ENCODE peak calls at places on chromosomes 3 and 15, in four cellular contexts. One of them, this sample, is unnamed.

GRCh38 chr3:179005706-179006105 is 65.9 kb downstream of the ZMAT3 start:
- DNase-seq in Peyer's patch: no peak
- DNase-seq in pancreas: no peak
- DNase-seq in AML-193: no peak
- DNase-seq in this sample: no peak

GRCh38 chr3:122255757-122256439 is 69.2 kb upstream of the CSTA start:
- DNase-seq in Peyer's patch: no peak
- DNase-seq in pancreas: no peak
- DNase-seq in AML-193: no peak
- DNase-seq in this sample: no peak

GRCh38 chr3:123365450-123366143 is 83.3 kb downstream of the ADCY5 start:
- DNase-seq in Peyer's patch: no peak
- DNase-seq in pancreas: no peak
- DNase-seq in AML-193: no peak
- DNase-seq in this sample: no peak

GRCh38 chr3:37974121-37974927 is 16.3 kb upstream of the VILL start:
- DNase-seq in Peyer's patch: peak; percentile 90
- DNase-seq in pancreas: peak; percentile 74
- DNase-seq in AML-193: peak; percentile 65
- DNase-seq in this sample: peak; percentile 73

GRCh38 chr3:49410844-49411549 is 779 bp downstream of the RHOA start:
- DNase-seq in Peyer's patch: no peak
- DNase-seq in pancreas: no peak
- DNase-seq in AML-193: no peak
- DNase-seq in this sample: no peak

GRCh38 chr3:43178891-43179366 is 73.0 kb upstream of the POMGNT2 start:
- DNase-seq in Peyer's patch: peak; percentile 89
- DNase-seq in pancreas: peak; percentile 60
- DNase-seq in AML-193: no peak
- DNase-seq in this sample: peak; percentile 87

GRCh38 chr15:92611150-92611549 is 44.4 kb downstream of the FAM174B start:
- DNase-seq in Peyer's patch: no peak
- DNase-seq in pancreas: no peak
- DNase-seq in AML-193: no peak
- DNase-seq in this sample: no peak

GRCh38 chr3:59069838-59070237 is 20.0 kb upstream of the CFAP20DC start:
- DNase-seq in Peyer's patch: no peak
- DNase-seq in pancreas: no peak
- DNase-seq in AML-193: no peak
- DNase-seq in this sample: no peak

GRCh38 chr15:94375997-94376396 is 144.6 kb downstream of the MCTP2 start:
- DNase-seq in Peyer's patch: no peak
- DNase-seq in pancreas: no peak
- DNase-seq in AML-193: no peak
- DNase-seq in this sample: no peak

GRCh38 chr15:48002772-48003171 is 118.0 kb upstream of the SLC24A5 start:
- DNase-seq in Peyer's patch: no peak
- DNase-seq in pancreas: no peak
- DNase-seq in AML-193: no peak
- DNase-seq in this sample: no peak

GRCh38 chr15:66403323-66403722 is 16.6 kb downstream of the MAP2K1 start:
- DNase-seq in Peyer's patch: no peak
- DNase-seq in pancreas: no peak
- DNase-seq in AML-193: no peak
- DNase-seq in this sample: no peak

GRCh38 chr3:94234177-94234788 is 171.4 kb downstream of the NSUN3 start:
- DNase-seq in Peyer's patch: no peak
- DNase-seq in pancreas: no peak
- DNase-seq in AML-193: peak; percentile 47
- DNase-seq in this sample: no peak

GRCh38 chr3:106228271-106228670 is 359.5 kb upstream of the CBLB start:
- DNase-seq in Peyer's patch: no peak
- DNase-seq in pancreas: no peak
- DNase-seq in AML-193: no peak
- DNase-seq in this sample: no peak

GRCh38 chr3:98784666-98785600 is 21.8 kb downstream of the ST3GAL6 start:
- DNase-seq in Peyer's patch: no peak
- DNase-seq in pancreas: no peak
- DNase-seq in AML-193: peak; percentile 74
- DNase-seq in this sample: no peak

GRCh38 chr15:89196994-89197393 is 24.4 kb downstream of the RLBP1 start:
- DNase-seq in Peyer's patch: no peak
- DNase-seq in pancreas: peak; percentile 82
- DNase-seq in AML-193: no peak
- DNase-seq in this sample: no peak

GRCh38 chr15:90040618-90041017 is 39.5 kb downstream of the ZNF710 start:
- DNase-seq in Peyer's patch: no peak
- DNase-seq in pancreas: no peak
- DNase-seq in AML-193: no peak
- DNase-seq in this sample: no peak

GRCh38 chr3:182182531-182182968 is 470.8 kb downstream of the SOX2 start:
- DNase-seq in Peyer's patch: no peak
- DNase-seq in pancreas: no peak
- DNase-seq in AML-193: no peak
- DNase-seq in this sample: no peak

GRCh38 chr3:178152010-178152409 is 384.2 kb upstream of the KCNMB2 start:
- DNase-seq in Peyer's patch: no peak
- DNase-seq in pancreas: no peak
- DNase-seq in AML-193: peak; percentile 1
- DNase-seq in this sample: no peak

GRCh38 chr15:74136584-74137543 is 6.5 kb downstream of the ISLR2 start:
- DNase-seq in Peyer's patch: no peak
- DNase-seq in pancreas: no peak
- DNase-seq in AML-193: no peak
- DNase-seq in this sample: no peak

GRCh38 chr3:116423365-116423764 is 21.9 kb downstream of the LSAMP start:
- DNase-seq in Peyer's patch: no peak
- DNase-seq in pancreas: no peak
- DNase-seq in AML-193: no peak
- DNase-seq in this sample: no peak

GRCh38 chr15:38323895-38324294 is 71.3 kb downstream of the SPRED1 start:
- DNase-seq in Peyer's patch: no peak
- DNase-seq in pancreas: no peak
- DNase-seq in AML-193: no peak
- DNase-seq in this sample: no peak

GRCh38 chr3:52062499-52062898 is 6.1 kb upstream of the DUSP7 start:
- DNase-seq in Peyer's patch: no peak
- DNase-seq in pancreas: no peak
- DNase-seq in AML-193: peak; percentile 10
- DNase-seq in this sample: peak; percentile 97

GRCh38 chr3:107833046-107833445 is 257.8 kb downstream of the CD47 start:
- DNase-seq in Peyer's patch: no peak
- DNase-seq in pancreas: no peak
- DNase-seq in AML-193: no peak
- DNase-seq in this sample: no peak

GRCh38 chr3:143239026-143239425 is 119.5 kb downstream of the CHST2 start:
- DNase-seq in Peyer's patch: no peak
- DNase-seq in pancreas: no peak
- DNase-seq in AML-193: no peak
- DNase-seq in this sample: no peak

GRCh38 chr3:46276497-46277099 is 34.3 kb downstream of the CCR3 start:
- DNase-seq in Peyer's patch: peak; percentile 91
- DNase-seq in pancreas: peak; percentile 35
- DNase-seq in AML-193: peak; percentile 63
- DNase-seq in this sample: peak; percentile 78

GRCh38 chr3:51501833-51502561 is 2.2 kb upstream of the DCAF1 start:
- DNase-seq in Peyer's patch: peak; percentile 92
- DNase-seq in pancreas: peak; percentile 78
- DNase-seq in AML-193: peak; percentile 79
- DNase-seq in this sample: peak; percentile 59

GRCh38 chr3:192851821-192852352 is 65.8 kb downstream of the MB21D2 start:
- DNase-seq in Peyer's patch: peak; percentile 84
- DNase-seq in pancreas: peak; percentile 88
- DNase-seq in AML-193: peak; percentile 44
- DNase-seq in this sample: peak; percentile 77

GRCh38 chr3:172550347-172550943 is 27.2 kb upstream of the TNFSF10 start:
- DNase-seq in Peyer's patch: peak; percentile 61
- DNase-seq in pancreas: no peak
- DNase-seq in AML-193: no peak
- DNase-seq in this sample: peak; percentile 52

GRCh38 chr3:13019243-13019701 is 54.0 kb downstream of the IQSEC1 start:
- DNase-seq in Peyer's patch: no peak
- DNase-seq in pancreas: no peak
- DNase-seq in AML-193: no peak
- DNase-seq in this sample: no peak

GRCh38 chr15:79440355-79440908 is 8.3 kb downstream of the MINAR1 start:
- DNase-seq in Peyer's patch: no peak
- DNase-seq in pancreas: no peak
- DNase-seq in AML-193: no peak
- DNase-seq in this sample: no peak

GRCh38 chr3:175956964-175957363 is 1097.8 kb downstream of the NAALADL2 start:
- DNase-seq in Peyer's patch: no peak
- DNase-seq in pancreas: no peak
- DNase-seq in AML-193: no peak
- DNase-seq in this sample: no peak

GRCh38 chr3:194277547-194278091 is 73.5 kb downstream of the CPN2 start:
- DNase-seq in Peyer's patch: no peak
- DNase-seq in pancreas: no peak
- DNase-seq in AML-193: no peak
- DNase-seq in this sample: no peak

GRCh38 chr3:86147119-86147518 is 843.8 kb downstream of the VGLL3 start:
- DNase-seq in Peyer's patch: no peak
- DNase-seq in pancreas: no peak
- DNase-seq in AML-193: no peak
- DNase-seq in this sample: no peak

GRCh38 chr15:22227411-22227810 is 147.1 kb downstream of the OR4M2 start:
- DNase-seq in Peyer's patch: no peak
- DNase-seq in pancreas: no peak
- DNase-seq in AML-193: no peak
- DNase-seq in this sample: peak; percentile 44

GRCh38 chr3:48877671-48878070 is 21.0 kb downstream of the SLC25A20 start:
- DNase-seq in Peyer's patch: no peak
- DNase-seq in pancreas: no peak
- DNase-seq in AML-193: no peak
- DNase-seq in this sample: no peak